ENCODE peak calls at places on chromosomes 11 and 22, in four cellular contexts. One of them, this sample, is unnamed. For H3K27me3, the result is how much of the 10 kb centered on the place peaks cover.

GRCh38 chr22:19463491-19464469 is 15.2 kb downstream of the UFD1 start:
- DNase-seq in body of pancreas: peak
- DNase-seq in tibial nerve: no peak
- DNase-seq in stomach: no peak
- DNase-seq in this sample: no peak

GRCh38 chr11:40619631-40620030 is 839.8 kb downstream of the LRRC4C start:
- DNase-seq in body of pancreas: no peak
- DNase-seq in tibial nerve: no peak
- DNase-seq in stomach: no peak
- DNase-seq in this sample: no peak

GRCh38 chr22:27686534-27686933 is 115.0 kb downstream of the MN1 start:
- DNase-seq in body of pancreas: peak
- DNase-seq in tibial nerve: no peak
- DNase-seq in stomach: peak
- DNase-seq in this sample: no peak

GRCh38 chr22:38490475-38490874 is 15.6 kb downstream of the DDX17 start:
- DNase-seq in body of pancreas: no peak
- DNase-seq in tibial nerve: no peak
- DNase-seq in stomach: no peak
- DNase-seq in this sample: no peak

GRCh38 chr11:26247340-26247739 is 84.6 kb upstream of the ANO3 start:
- DNase-seq in body of pancreas: no peak
- DNase-seq in tibial nerve: no peak
- DNase-seq in stomach: no peak
- DNase-seq in this sample: no peak

GRCh38 chr11:23903044-23903704 is 593.7 kb upstream of the LUZP2 start:
- DNase-seq in body of pancreas: no peak
- DNase-seq in tibial nerve: no peak
- DNase-seq in stomach: no peak
- DNase-seq in this sample: no peak

GRCh38 chr11:80523057-80523456 is 1082.2 kb upstream of the TENM4 start:
- DNase-seq in body of pancreas: no peak
- DNase-seq in tibial nerve: no peak
- DNase-seq in stomach: no peak
- DNase-seq in this sample: no peak

GRCh38 chr11:71059662-71060061 is 192.7 kb downstream of the SHANK2 start:
- DNase-seq in body of pancreas: no peak
- DNase-seq in tibial nerve: no peak
- DNase-seq in stomach: no peak
- DNase-seq in this sample: no peak

GRCh38 chr11:112302226-112302868 is 41.7 kb upstream of the PLET1 start:
- DNase-seq in body of pancreas: no peak
- DNase-seq in tibial nerve: no peak
- DNase-seq in stomach: no peak
- DNase-seq in this sample: no peak

GRCh38 chr22:49577168-49578060 is 250.3 kb downstream of the BRD1 start:
- DNase-seq in body of pancreas: no peak
- DNase-seq in tibial nerve: no peak
- DNase-seq in stomach: peak
- DNase-seq in this sample: no peak

GRCh38 chr11:113951487-113951886 is 23.4 kb upstream of the HTR3A start:
- DNase-seq in body of pancreas: no peak
- DNase-seq in tibial nerve: no peak
- DNase-seq in stomach: no peak
- DNase-seq in this sample: no peak

GRCh38 chr11:8209208-8209807 is 40.5 kb upstream of the RIC3 start:
- DNase-seq in body of pancreas: peak
- DNase-seq in tibial nerve: peak
- DNase-seq in stomach: peak
- DNase-seq in this sample: no peak

GRCh38 chr11:43790444-43790794 is 90.2 kb upstream of the ALKBH3 start:
- DNase-seq in body of pancreas: no peak
- DNase-seq in tibial nerve: no peak
- DNase-seq in stomach: no peak
- DNase-seq in this sample: no peak

GRCh38 chr11:119320593-119321524 is 3.9 kb upstream of the MCAM start:
- DNase-seq in body of pancreas: peak
- DNase-seq in tibial nerve: no peak
- DNase-seq in stomach: peak
- DNase-seq in this sample: peak

GRCh38 chr11:21169639-21170038 is 500.3 kb downstream of the NELL1 start:
- DNase-seq in body of pancreas: no peak
- DNase-seq in tibial nerve: no peak
- DNase-seq in stomach: no peak
- DNase-seq in this sample: no peak

GRCh38 chr11:130141561-130142341 is 17.8 kb upstream of the ST14 start:
- DNase-seq in body of pancreas: no peak
- DNase-seq in tibial nerve: no peak
- DNase-seq in stomach: no peak
- DNase-seq in this sample: no peak

GRCh38 chr11:78562398-78562797 is 12.3 kb downstream of the NARS2 start:
- DNase-seq in body of pancreas: no peak
- DNase-seq in tibial nerve: no peak
- DNase-seq in stomach: no peak
- DNase-seq in this sample: no peak

GRCh38 chr11:80899381-80899780 is 1458.6 kb upstream of the TENM4 start:
- DNase-seq in body of pancreas: no peak
- DNase-seq in tibial nerve: no peak
- DNase-seq in stomach: no peak
- DNase-seq in this sample: no peak

GRCh38 chr22:23237841-23238240 is 57.5 kb downstream of the BCR start:
- DNase-seq in body of pancreas: no peak
- DNase-seq in tibial nerve: no peak
- DNase-seq in stomach: no peak
- DNase-seq in this sample: no peak

GRCh38 chr11:64845125-64845735 is 777 bp upstream of the CDC42BPG start:
- DNase-seq in body of pancreas: no peak
- DNase-seq in tibial nerve: no peak
- DNase-seq in stomach: no peak
- DNase-seq in this sample: no peak

GRCh38 chr11:44309483-44310197 is at the start of gene ALX4:
- DNase-seq in body of pancreas: peak
- DNase-seq in tibial nerve: no peak
- DNase-seq in stomach: no peak
- DNase-seq in this sample: no peak

GRCh38 chr11:8709002-8709672 is 26.5 kb downstream of the RPL27A start:
- DNase-seq in body of pancreas: peak
- DNase-seq in tibial nerve: peak
- DNase-seq in stomach: peak
- DNase-seq in this sample: no peak

GRCh38 chr11:12179019-12179418 is 68.6 kb downstream of the MICAL2 start:
- DNase-seq in body of pancreas: peak
- DNase-seq in tibial nerve: no peak
- DNase-seq in stomach: peak
- DNase-seq in this sample: peak

GRCh38 chr11:82998697-82999096 is 73.0 kb downstream of the RAB30 start:
- DNase-seq in body of pancreas: no peak
- DNase-seq in tibial nerve: no peak
- DNase-seq in stomach: no peak
- DNase-seq in this sample: no peak

GRCh38 chr11:124900464-124900863 is 2.8 kb upstream of the ROBO4 start:
- DNase-seq in body of pancreas: no peak
- DNase-seq in tibial nerve: peak
- DNase-seq in stomach: no peak
- DNase-seq in this sample: no peak

GRCh38 chr22:24564376-24565058 is 8.7 kb downstream of the SNRPD3 start:
- DNase-seq in body of pancreas: no peak
- DNase-seq in tibial nerve: no peak
- DNase-seq in stomach: no peak
- DNase-seq in this sample: no peak

GRCh38 chr11:121563900-121564822 is 111.4 kb upstream of the SORL1-AS1 start:
- DNase-seq in body of pancreas: no peak
- DNase-seq in tibial nerve: no peak
- DNase-seq in stomach: no peak
- DNase-seq in this sample: no peak

GRCh38 chr11:11344045-11344444 is 9.0 kb downstream of the CSNK2A3 start:
- DNase-seq in body of pancreas: no peak
- DNase-seq in tibial nerve: no peak
- DNase-seq in stomach: no peak
- DNase-seq in this sample: no peak

GRCh38 chr11:45702511-45702910 is 37.1 kb upstream of the CHST1 start:
- DNase-seq in body of pancreas: no peak
- DNase-seq in tibial nerve: no peak
- DNase-seq in stomach: no peak
- DNase-seq in this sample: no peak

GRCh38 chr11:11454671-11455223 is 101.7 kb upstream of the CSNK2A3 start:
- DNase-seq in body of pancreas: no peak
- DNase-seq in tibial nerve: no peak
- DNase-seq in stomach: no peak
- DNase-seq in this sample: no peak

GRCh38 chr11:123255909-123256308 is 60.9 kb upstream of the CLMP start:
- DNase-seq in body of pancreas: no peak
- DNase-seq in tibial nerve: no peak
- DNase-seq in stomach: no peak
- DNase-seq in this sample: no peak

GRCh38 chr11:132158091-132158490 is 787.7 kb downstream of the NTM start:
- DNase-seq in body of pancreas: peak
- DNase-seq in tibial nerve: no peak
- DNase-seq in stomach: peak
- DNase-seq in this sample: no peak

GRCh38 chr11:70467196-70468085 is 69.1 kb downstream of the CTTN start:
- DNase-seq in body of pancreas: peak
- DNase-seq in tibial nerve: peak
- DNase-seq in stomach: peak
- DNase-seq in this sample: peak

GRCh38 chr11:124454552-124454951 is 9.1 kb upstream of the OR8B8 start:
- DNase-seq in body of pancreas: no peak
- DNase-seq in tibial nerve: no peak
- DNase-seq in stomach: no peak
- DNase-seq in this sample: no peak

GRCh38 chr11:91978747-91979146 is 245.9 kb upstream of the FAT3 start:
- DNase-seq in body of pancreas: no peak
- DNase-seq in tibial nerve: no peak
- DNase-seq in stomach: no peak
- DNase-seq in this sample: no peak

GRCh38 chr11:68574308-68574707 is 110.0 kb upstream of the GAL start:
- DNase-seq in body of pancreas: no peak
- DNase-seq in tibial nerve: no peak
- DNase-seq in stomach: no peak
- DNase-seq in this sample: no peak

DNA sequence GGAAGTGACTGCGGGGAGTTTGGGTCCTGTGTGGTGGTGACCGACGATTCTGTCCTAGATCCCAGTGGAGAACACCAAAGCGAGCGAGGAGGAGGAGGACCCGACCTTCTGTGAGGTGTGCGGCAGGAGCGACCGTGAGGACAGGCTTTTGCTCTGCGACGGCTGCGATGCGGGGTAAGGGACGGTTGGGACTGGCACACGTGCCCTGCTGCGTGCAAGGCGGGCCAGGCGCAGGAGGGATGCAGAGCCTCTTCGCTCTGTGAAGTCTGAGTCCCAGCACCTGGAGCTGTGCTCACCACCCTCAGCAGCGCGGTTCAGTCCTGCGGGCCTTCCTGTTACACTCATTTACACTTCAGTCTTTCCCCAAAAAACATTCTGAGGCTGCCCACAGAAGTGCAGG is 16.2 kb downstream of the PHRF1 start:
- DNase-seq in body of pancreas: no peak
- DNase-seq in tibial nerve: no peak
- DNase-seq in stomach: no peak
- DNase-seq in this sample: no peak
- H3K27me3 ChIP-seq in body of pancreas: under half
- H3K27me3 ChIP-seq in tibial nerve: under half
- H3K27me3 ChIP-seq in stomach: under half
- H3K27me3 ChIP-seq in this sample: under half

DNA sequence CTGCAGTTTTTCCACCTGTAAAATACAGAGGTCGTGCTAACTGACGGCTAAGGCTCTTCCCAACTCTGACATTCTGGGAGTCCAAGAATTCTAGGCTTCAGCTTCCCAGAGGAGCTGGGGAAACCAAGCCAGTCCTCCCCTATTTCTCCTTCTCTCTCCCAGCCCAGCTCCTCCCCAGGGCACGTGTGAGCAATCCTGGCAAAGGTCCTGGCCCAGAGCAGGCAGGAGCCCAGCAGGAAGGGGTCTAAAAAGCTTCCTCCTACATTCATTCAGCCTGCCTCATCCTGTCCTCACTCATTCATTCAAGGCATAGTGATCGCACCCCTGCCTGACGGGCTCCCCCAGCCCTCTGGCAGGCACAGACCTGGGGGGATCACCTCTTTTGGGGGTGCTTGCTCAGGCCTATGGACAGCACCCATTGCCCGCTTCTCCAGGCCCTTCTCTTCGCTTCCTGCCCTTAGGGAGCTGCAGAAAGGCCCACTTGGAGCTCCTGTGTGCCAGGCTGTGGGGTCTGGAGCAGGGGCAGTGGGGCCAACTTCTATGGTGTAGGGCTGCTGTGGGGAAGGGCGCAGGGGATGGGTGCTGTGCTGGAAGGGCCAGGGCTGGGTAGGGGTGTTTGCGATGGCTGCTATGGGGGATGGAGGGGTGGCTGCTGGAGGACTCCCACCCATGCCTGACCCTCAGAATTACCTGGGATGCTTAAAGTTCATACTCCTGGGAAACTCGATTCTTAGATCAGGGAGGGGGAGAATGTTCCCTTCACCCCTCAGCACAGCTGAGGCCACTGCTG is 9.8 kb downstream of the KCNC1 start:
- DNase-seq in body of pancreas: no peak
- DNase-seq in tibial nerve: no peak
- DNase-seq in stomach: no peak
- DNase-seq in this sample: no peak
- H3K27me3 ChIP-seq in body of pancreas: under half
- H3K27me3 ChIP-seq in tibial nerve: under half
- H3K27me3 ChIP-seq in stomach: under half
- H3K27me3 ChIP-seq in this sample: under half

DNA sequence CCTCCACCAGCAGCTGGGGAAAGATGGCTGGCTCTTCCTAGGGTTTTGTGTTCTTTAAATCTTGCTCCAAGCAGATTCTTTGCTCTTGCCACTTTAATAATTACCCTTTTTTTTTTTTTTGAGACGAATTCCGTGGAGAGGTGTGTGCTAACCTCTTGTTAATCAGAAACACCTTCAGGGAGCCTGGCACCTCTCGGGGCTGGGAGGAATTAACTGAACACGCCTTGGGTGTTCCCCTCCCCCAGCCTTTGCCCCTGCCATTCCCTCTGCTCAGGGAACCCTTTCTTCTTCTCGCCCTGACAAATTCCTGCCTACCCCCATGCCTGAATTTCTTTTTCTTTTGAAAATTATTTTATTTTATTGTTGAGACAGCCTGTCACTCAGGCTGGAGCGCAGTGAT is 17.5 kb downstream of the TMPRSS6 start:
- DNase-seq in body of pancreas: no peak
- DNase-seq in tibial nerve: no peak
- DNase-seq in stomach: no peak
- DNase-seq in this sample: no peak
- H3K27me3 ChIP-seq in body of pancreas: under half
- H3K27me3 ChIP-seq in tibial nerve: under half
- H3K27me3 ChIP-seq in stomach: under half
- H3K27me3 ChIP-seq in this sample: under half

DNA sequence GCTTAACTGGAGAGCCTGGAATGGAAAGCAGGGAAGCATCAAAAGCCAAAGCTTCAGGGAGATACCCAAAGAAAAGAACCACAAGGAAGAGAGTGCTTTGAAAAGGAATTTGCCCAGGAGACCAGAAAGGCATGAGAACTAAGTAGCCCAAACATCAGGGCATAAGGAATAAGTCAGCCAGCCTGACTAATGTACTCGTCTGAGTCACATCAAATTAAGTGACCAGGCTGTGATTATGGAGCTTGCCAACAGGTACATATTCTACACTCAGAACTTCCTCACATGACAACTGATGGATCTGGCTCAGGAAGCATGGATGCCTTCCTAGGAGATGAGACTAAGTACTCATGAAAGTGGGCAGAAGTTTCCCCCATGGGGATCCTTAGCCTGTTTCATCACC is 366.7 kb downstream of the BUD13 start:
- DNase-seq in body of pancreas: no peak
- DNase-seq in tibial nerve: no peak
- DNase-seq in stomach: no peak
- DNase-seq in this sample: no peak
- H3K27me3 ChIP-seq in body of pancreas: under half
- H3K27me3 ChIP-seq in tibial nerve: under half
- H3K27me3 ChIP-seq in stomach: under half
- H3K27me3 ChIP-seq in this sample: under half